ENCODE peak calls at places on chromosomes 12 and 14, in five cellular contexts. One of them, this sample, is unnamed.

GRCh38 chr12:89968151-89968699 is 259.6 kb upstream of the ATP2B1 start:
- DNase-seq in choroid plexus epithelial cell: no peak
- DNase-seq in fibroblast of mammary gland: no peak
- DNase-seq in astrocyte of the spinal cord: no peak
- DNase-seq in Caco-2: peak; percentile 29
- DNase-seq in this sample: no peak

GRCh38 chr14:72352012-72352411 is 419.8 kb downstream of the RGS6 start:
- DNase-seq in Caco-2: no peak
- DNase-seq in choroid plexus epithelial cell: no peak
- DNase-seq in fibroblast of mammary gland: no peak
- DNase-seq in astrocyte of the spinal cord: no peak
- DNase-seq in this sample: no peak

GRCh38 chr12:79710707-79711483 is 20.1 kb upstream of the PAWR start:
- DNase-seq in Caco-2: no peak
- DNase-seq in astrocyte of the spinal cord: no peak
- DNase-seq in fibroblast of mammary gland: no peak
- DNase-seq in choroid plexus epithelial cell: no peak
- DNase-seq in this sample: no peak

GRCh38 chr12:48004039-48004940 is at the start of gene COL2A1:
- DNase-seq in Caco-2: peak; percentile 84
- DNase-seq in fibroblast of mammary gland: no peak
- DNase-seq in astrocyte of the spinal cord: peak; percentile 12
- DNase-seq in choroid plexus epithelial cell: no peak
- DNase-seq in this sample: peak; percentile 69

GRCh38 chr14:46482200-46482599 is 169.4 kb downstream of the RPL10L start:
- DNase-seq in choroid plexus epithelial cell: no peak
- DNase-seq in astrocyte of the spinal cord: no peak
- DNase-seq in Caco-2: no peak
- DNase-seq in fibroblast of mammary gland: no peak
- DNase-seq in this sample: no peak

GRCh38 chr12:49553512-49554088 is 14.3 kb downstream of the MCRS1 start:
- DNase-seq in Caco-2: peak; percentile 65
- DNase-seq in astrocyte of the spinal cord: peak; percentile 17
- DNase-seq in choroid plexus epithelial cell: peak; percentile 42
- DNase-seq in fibroblast of mammary gland: peak; percentile 16
- DNase-seq in this sample: no peak

GRCh38 chr12:56487448-56488040 is 417 bp downstream of the GLS2 start:
- DNase-seq in Caco-2: peak; percentile 67
- DNase-seq in astrocyte of the spinal cord: no peak
- DNase-seq in choroid plexus epithelial cell: peak; percentile 10
- DNase-seq in fibroblast of mammary gland: peak; percentile 9
- DNase-seq in this sample: no peak

GRCh38 chr14:24394275-24394674 is 4.5 kb upstream of the NYNRIN start:
- DNase-seq in choroid plexus epithelial cell: no peak
- DNase-seq in fibroblast of mammary gland: no peak
- DNase-seq in astrocyte of the spinal cord: no peak
- DNase-seq in Caco-2: no peak
- DNase-seq in this sample: no peak

GRCh38 chr14:94907626-94908261 is 137.8 kb upstream of the GSC start:
- DNase-seq in Caco-2: no peak
- DNase-seq in fibroblast of mammary gland: no peak
- DNase-seq in choroid plexus epithelial cell: peak; percentile 21
- DNase-seq in astrocyte of the spinal cord: no peak
- DNase-seq in this sample: no peak

GRCh38 chr12:3242199-3242863 is 165.2 kb downstream of the TSPAN9 start:
- DNase-seq in choroid plexus epithelial cell: no peak
- DNase-seq in Caco-2: peak; percentile 43
- DNase-seq in astrocyte of the spinal cord: no peak
- DNase-seq in fibroblast of mammary gland: no peak
- DNase-seq in this sample: no peak

GRCh38 chr12:28253175-28253641 is 63.0 kb downstream of the CCDC91 start:
- DNase-seq in choroid plexus epithelial cell: peak; percentile 72
- DNase-seq in fibroblast of mammary gland: peak; percentile 32
- DNase-seq in Caco-2: no peak
- DNase-seq in astrocyte of the spinal cord: peak; percentile 23
- DNase-seq in this sample: no peak

GRCh38 chr12:88854260-88854659 is 274.0 kb upstream of the KITLG start:
- DNase-seq in fibroblast of mammary gland: peak; percentile 42
- DNase-seq in choroid plexus epithelial cell: peak; percentile 89
- DNase-seq in Caco-2: peak; percentile 63
- DNase-seq in astrocyte of the spinal cord: peak; percentile 72
- DNase-seq in this sample: no peak

GRCh38 chr14:103121846-103122577 is 1.2 kb upstream of the TNFAIP2 start:
- DNase-seq in Caco-2: no peak
- DNase-seq in choroid plexus epithelial cell: peak; percentile 26
- DNase-seq in fibroblast of mammary gland: peak; percentile 90
- DNase-seq in astrocyte of the spinal cord: peak; percentile 54
- DNase-seq in this sample: peak; percentile 91

GRCh38 chr14:65872536-65872935 is 460.0 kb downstream of the FUT8 start:
- DNase-seq in choroid plexus epithelial cell: peak; percentile 35
- DNase-seq in Caco-2: no peak
- DNase-seq in astrocyte of the spinal cord: no peak
- DNase-seq in fibroblast of mammary gland: no peak
- DNase-seq in this sample: no peak

GRCh38 chr14:94460631-94461416 is 8.2 kb upstream of the SERPINA11 start:
- DNase-seq in fibroblast of mammary gland: no peak
- DNase-seq in Caco-2: no peak
- DNase-seq in choroid plexus epithelial cell: no peak
- DNase-seq in astrocyte of the spinal cord: no peak
- DNase-seq in this sample: no peak

GRCh38 chr12:77941396-77941795 is 110.7 kb downstream of the NAV3 start:
- DNase-seq in astrocyte of the spinal cord: peak; percentile 25
- DNase-seq in Caco-2: no peak
- DNase-seq in fibroblast of mammary gland: no peak
- DNase-seq in choroid plexus epithelial cell: no peak
- DNase-seq in this sample: no peak

GRCh38 chr12:63308701-63309100 is 157.7 kb upstream of the AVPR1A start:
- DNase-seq in Caco-2: no peak
- DNase-seq in astrocyte of the spinal cord: peak; percentile 39
- DNase-seq in fibroblast of mammary gland: peak; percentile 50
- DNase-seq in choroid plexus epithelial cell: peak; percentile 22
- DNase-seq in this sample: no peak

GRCh38 chr14:103116645-103117044 is 6.6 kb upstream of the TNFAIP2 start:
- DNase-seq in choroid plexus epithelial cell: no peak
- DNase-seq in astrocyte of the spinal cord: no peak
- DNase-seq in fibroblast of mammary gland: no peak
- DNase-seq in Caco-2: peak; percentile 40
- DNase-seq in this sample: no peak

GRCh38 chr12:53194973-53195372 is 12.1 kb downstream of the ITGB7 start:
- DNase-seq in choroid plexus epithelial cell: no peak
- DNase-seq in astrocyte of the spinal cord: no peak
- DNase-seq in Caco-2: no peak
- DNase-seq in fibroblast of mammary gland: no peak
- DNase-seq in this sample: no peak

GRCh38 chr12:106871477-106871876 is 84.2 kb upstream of the TMEM263 start:
- DNase-seq in choroid plexus epithelial cell: peak; percentile 29
- DNase-seq in astrocyte of the spinal cord: no peak
- DNase-seq in fibroblast of mammary gland: peak; percentile 64
- DNase-seq in Caco-2: no peak
- DNase-seq in this sample: no peak

GRCh38 chr12:112905451-112906089 is 1.2 kb upstream of the OAS1 start:
- DNase-seq in astrocyte of the spinal cord: no peak
- DNase-seq in Caco-2: no peak
- DNase-seq in fibroblast of mammary gland: no peak
- DNase-seq in choroid plexus epithelial cell: no peak
- DNase-seq in this sample: no peak

GRCh38 chr14:106346534-106347290 is 820.3 kb downstream of the TMEM121 start:
- DNase-seq in astrocyte of the spinal cord: no peak
- DNase-seq in fibroblast of mammary gland: no peak
- DNase-seq in Caco-2: no peak
- DNase-seq in choroid plexus epithelial cell: no peak
- DNase-seq in this sample: no peak

GRCh38 chr14:29037428-29037827 is 270.8 kb downstream of the FOXG1 start:
- DNase-seq in astrocyte of the spinal cord: no peak
- DNase-seq in fibroblast of mammary gland: peak; percentile 62
- DNase-seq in choroid plexus epithelial cell: peak; percentile 10
- DNase-seq in Caco-2: no peak
- DNase-seq in this sample: no peak

GRCh38 chr12:28610401-28611114 is 420.3 kb downstream of the CCDC91 start:
- DNase-seq in astrocyte of the spinal cord: peak; percentile 26
- DNase-seq in fibroblast of mammary gland: no peak
- DNase-seq in choroid plexus epithelial cell: peak; percentile 28
- DNase-seq in Caco-2: no peak
- DNase-seq in this sample: no peak

GRCh38 chr12:128190614-128191013 is 76.4 kb upstream of the TMEM132C start:
- DNase-seq in astrocyte of the spinal cord: no peak
- DNase-seq in fibroblast of mammary gland: no peak
- DNase-seq in choroid plexus epithelial cell: no peak
- DNase-seq in Caco-2: no peak
- DNase-seq in this sample: peak; percentile 48

GRCh38 chr12:75774309-75775052 is 257.1 kb downstream of the PHLDA1 start:
- DNase-seq in choroid plexus epithelial cell: no peak
- DNase-seq in astrocyte of the spinal cord: peak; percentile 43
- DNase-seq in Caco-2: no peak
- DNase-seq in fibroblast of mammary gland: no peak
- DNase-seq in this sample: no peak

DNA sequence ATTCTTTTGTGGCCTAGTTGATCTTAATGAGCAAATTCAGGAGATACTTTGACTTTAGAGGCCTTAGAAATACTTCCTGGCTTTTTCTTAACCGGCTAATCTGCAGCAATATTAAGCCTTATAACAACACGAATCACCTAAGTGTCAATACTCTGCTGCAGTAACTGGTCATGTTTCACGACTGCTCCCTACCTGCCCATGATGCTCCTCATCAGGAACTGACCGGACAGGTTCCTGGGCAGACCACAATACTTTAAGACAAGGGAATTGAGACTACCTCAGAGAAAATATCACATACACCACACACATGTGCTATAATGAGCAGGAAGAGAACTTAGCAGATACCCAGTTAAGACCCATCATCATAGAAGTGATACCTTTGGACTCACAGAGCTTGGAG is 211.9 kb upstream of the BMP4 start:
- DNase-seq in fibroblast of mammary gland: no peak
- DNase-seq in Caco-2: peak; percentile 14
- DNase-seq in astrocyte of the spinal cord: no peak
- DNase-seq in choroid plexus epithelial cell: no peak
- DNase-seq in this sample: no peak
- TF ChIP-seq CTCF in fibroblast of mammary gland: no peak
- TF ChIP-seq CTCF in Caco-2: no peak
- TF ChIP-seq CTCF in astrocyte of the spinal cord: no peak
- TF ChIP-seq CTCF in choroid plexus epithelial cell: no peak
- TF ChIP-seq CTCF in this sample: no peak

DNA sequence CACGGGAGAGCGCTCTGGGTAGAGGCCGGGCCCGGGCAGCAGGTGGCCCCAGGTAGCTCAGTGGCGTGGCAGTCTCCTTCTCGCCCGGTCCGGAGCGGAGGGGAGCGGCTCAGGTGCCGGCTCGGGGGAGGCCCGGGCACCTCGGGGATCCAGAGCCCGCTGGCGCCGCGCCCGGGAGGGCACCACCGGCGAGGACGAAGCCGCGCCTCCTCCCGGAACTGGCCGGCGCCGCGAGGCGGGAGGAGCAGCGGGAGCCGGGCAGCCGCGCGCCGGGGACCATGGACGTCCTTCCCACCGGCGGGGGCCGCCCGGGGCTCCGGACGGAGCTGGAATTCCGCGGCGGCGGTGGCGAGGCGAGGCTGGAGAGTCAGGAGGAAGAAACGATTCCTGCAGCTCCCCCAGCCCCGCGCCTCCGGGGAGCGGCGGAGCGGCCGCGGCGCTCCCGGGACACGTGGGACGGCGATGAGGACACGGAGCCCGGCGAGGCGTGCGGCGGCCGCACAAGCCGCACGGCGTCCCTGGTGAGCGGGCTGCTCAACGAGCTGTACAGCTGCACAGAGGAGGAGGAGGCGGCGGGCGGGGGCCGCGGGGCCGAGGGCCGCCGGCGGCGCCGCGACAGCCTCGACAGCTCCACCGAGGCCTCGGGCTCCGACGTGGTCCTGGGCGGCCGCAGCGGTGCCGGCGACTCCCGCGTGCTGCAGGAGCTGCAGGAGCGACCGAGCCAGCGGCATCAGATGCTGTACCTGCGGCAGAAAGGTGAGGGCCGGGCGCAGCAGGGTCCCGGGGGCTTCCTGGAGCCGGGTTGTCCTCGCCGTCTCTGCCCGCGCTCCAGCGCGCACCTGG is 21.5 kb upstream of the GNS start:
- DNase-seq in choroid plexus epithelial cell: no peak
- DNase-seq in Caco-2: peak; percentile 75
- DNase-seq in astrocyte of the spinal cord: no peak
- DNase-seq in fibroblast of mammary gland: no peak
- DNase-seq in this sample: peak; percentile 31
- TF ChIP-seq CTCF in choroid plexus epithelial cell: no peak
- TF ChIP-seq CTCF in Caco-2: peak; percentile 24
- TF ChIP-seq CTCF in astrocyte of the spinal cord: no peak
- TF ChIP-seq CTCF in fibroblast of mammary gland: no peak
- TF ChIP-seq CTCF in this sample: no peak

DNA sequence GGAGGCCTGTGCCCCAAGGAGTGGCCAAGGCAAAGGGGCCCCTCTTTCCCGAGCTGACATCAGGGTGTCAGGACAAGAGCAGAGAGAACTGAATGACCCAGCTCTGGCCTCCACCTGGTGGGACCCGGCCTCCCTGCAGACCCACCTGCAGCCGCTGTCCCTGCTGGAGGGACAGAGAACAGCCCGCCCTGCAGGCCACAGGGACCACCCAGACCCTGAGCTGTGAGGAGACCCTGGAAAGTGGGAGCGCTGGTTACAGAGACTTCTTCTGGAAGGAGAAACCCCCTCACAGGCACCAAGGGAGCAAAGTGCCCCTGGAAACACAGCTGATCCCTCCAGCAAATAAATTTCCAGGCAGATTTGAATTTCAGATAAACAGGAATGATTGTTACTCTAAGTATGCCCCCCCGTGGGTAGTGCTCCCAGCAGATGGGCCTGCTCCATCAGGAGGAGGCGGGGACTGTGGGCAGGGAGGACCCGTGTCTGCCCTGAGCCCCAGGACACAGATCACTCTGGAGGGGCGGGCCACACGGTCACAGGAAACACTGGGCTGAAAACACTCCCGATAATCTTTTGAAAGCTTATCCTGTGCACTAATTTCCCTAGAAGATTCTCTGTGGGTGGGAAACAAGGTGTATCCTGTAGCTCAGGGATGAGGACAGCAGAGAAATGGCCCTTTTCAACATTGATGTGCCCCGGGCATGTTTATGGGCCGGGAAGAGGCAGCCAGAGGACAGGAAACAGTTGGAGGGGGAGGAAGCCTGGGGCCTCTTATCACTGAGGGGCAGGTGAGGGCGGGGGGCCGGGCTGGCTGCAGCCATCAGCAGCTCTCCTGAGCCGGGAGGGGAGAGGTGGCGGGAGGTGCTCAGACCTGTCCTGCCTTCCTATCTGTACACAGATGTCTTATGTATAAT is 276.0 kb downstream of the ADGRD1 start:
- DNase-seq in Caco-2: no peak
- DNase-seq in fibroblast of mammary gland: no peak
- DNase-seq in choroid plexus epithelial cell: no peak
- DNase-seq in astrocyte of the spinal cord: no peak
- DNase-seq in this sample: no peak
- TF ChIP-seq CTCF in Caco-2: no peak
- TF ChIP-seq CTCF in fibroblast of mammary gland: no peak
- TF ChIP-seq CTCF in choroid plexus epithelial cell: no peak
- TF ChIP-seq CTCF in astrocyte of the spinal cord: no peak
- TF ChIP-seq CTCF in this sample: no peak

DNA sequence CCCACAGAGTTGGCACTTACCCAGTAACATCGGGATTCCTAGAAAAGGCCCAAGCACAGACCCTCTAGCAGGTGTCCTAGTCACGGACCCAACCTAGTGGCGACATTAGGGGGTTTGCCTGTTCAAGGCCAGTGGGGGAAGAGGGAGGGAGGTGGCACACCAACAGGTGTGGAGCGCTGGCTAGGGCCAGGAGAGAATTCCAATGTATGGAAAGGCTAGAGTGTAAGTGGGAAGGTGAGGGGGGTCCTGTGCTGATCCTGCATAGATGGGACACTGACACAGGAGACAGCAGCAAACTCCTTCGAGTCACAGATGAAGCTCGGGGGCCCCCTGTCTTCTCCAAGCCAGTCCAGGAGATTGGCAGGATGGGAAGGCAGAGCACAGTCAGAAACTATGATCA is 4.8 kb downstream of the PPP1R3E start:
- DNase-seq in choroid plexus epithelial cell: no peak
- DNase-seq in fibroblast of mammary gland: no peak
- DNase-seq in Caco-2: no peak
- DNase-seq in astrocyte of the spinal cord: no peak
- DNase-seq in this sample: no peak
- TF ChIP-seq CTCF in choroid plexus epithelial cell: no peak
- TF ChIP-seq CTCF in fibroblast of mammary gland: no peak
- TF ChIP-seq CTCF in Caco-2: no peak
- TF ChIP-seq CTCF in astrocyte of the spinal cord: no peak
- TF ChIP-seq CTCF in this sample: no peak